ENCODE peak calls at places on chromosomes 6 and 20, in ten cellular contexts. Z is fibroblast of pulmonary artery; R is GM12865; Y is heart left ventricle; W is endodermal cell; P is naive thymus-derived CD4-positive, alpha-beta T cell; G is astrocyte of the spinal cord; H is AG10803; N is cardiac fibroblast; Q is AG09309. L is an unnamed sample.

GRCh38 chr6:79152269-79152737 is 74.2 kb upstream of the PHIP start:
- DNase-seq in Z (no peak), R (no peak), Y (no peak), W (peak), P (no peak), G (peak), H (no peak), N (no peak), Q (no peak), L (no peak)

GRCh38 chr6:47407295-47408281 is 70.0 kb upstream of the CD2AP start:
- DNase-seq in Z (peak), R (no peak), Y (no peak), W (no peak), P (no peak), G (no peak), H (no peak), N (peak), Q (peak), L (no peak)

GRCh38 chr6:25991785-25992412 is 29.3 kb downstream of the TRIM38 start:
- DNase-seq in Z (peak), R (peak), Y (peak), W (peak), P (no peak), G (peak), H (peak), N (peak), Q (no peak), L (no peak)

GRCh38 chr6:28673800-28674671 is 148.4 kb downstream of the GPX5 start:
- DNase-seq in Z (peak), R (peak), Y (no peak), W (peak), P (no peak), G (peak), H (peak), N (peak), Q (peak), L (no peak)

GRCh38 chr6:37579444-37580067 is 79.9 kb upstream of the CCDC167 start:
- DNase-seq in Z (no peak), R (no peak), Y (peak), W (no peak), P (no peak), G (no peak), H (peak), N (no peak), Q (no peak), L (no peak)

GRCh38 chr20:59835448-59836395 is 97.7 kb downstream of the SYCP2 start:
- DNase-seq in Z (peak), R (peak), Y (no peak), W (peak), P (no peak), G (peak), H (peak), N (peak), Q (no peak), L (no peak)

GRCh38 chr20:51565741-51566140 is 23.2 kb upstream of the NFATC2 start:
- DNase-seq in Z (no peak), R (no peak), Y (no peak), W (no peak), P (no peak), G (peak), H (peak), N (peak), Q (peak), L (no peak)

GRCh38 chr6:139708342-139709199 is 334.1 kb upstream of the CITED2 start:
- DNase-seq in Z (peak), R (no peak), Y (no peak), W (no peak), P (no peak), G (peak), H (peak), N (peak), Q (peak), L (peak)

GRCh38 chr6:145699462-145699861 is 35.9 kb downstream of the EPM2A start:
- DNase-seq in Z (peak), R (no peak), Y (no peak), W (no peak), P (no peak), G (peak), H (peak), N (peak), Q (no peak), L (peak)

GRCh38 chr6:39416728-39417127 is 94.2 kb upstream of the KCNK16 start:
- DNase-seq in Z (peak), R (no peak), Y (no peak), W (no peak), P (no peak), G (peak), H (peak), N (peak), Q (peak), L (peak)

GRCh38 chr6:92589970-92590369 is 829.4 kb downstream of the EPHA7 start:
- DNase-seq in Z (no peak), R (no peak), Y (no peak), W (no peak), P (no peak), G (peak), H (peak), N (no peak), Q (no peak), L (no peak)

GRCh38 chr6:9360881-9361280 is 925.5 kb upstream of the SLC35B3 start:
- DNase-seq in Z (no peak), R (no peak), Y (no peak), W (no peak), P (no peak), G (no peak), H (no peak), N (no peak), Q (no peak), L (no peak)

GRCh38 chr20:39036011-39036410 is 73.9 kb downstream of the DHX35 start:
- DNase-seq in Z (peak), R (no peak), Y (no peak), W (no peak), P (no peak), G (peak), H (peak), N (peak), Q (no peak), L (no peak)

GRCh38 chr20:46618316-46619110 is 32.7 kb downstream of the SLC13A3 start:
- DNase-seq in Z (no peak), R (no peak), Y (no peak), W (peak), P (no peak), G (no peak), H (no peak), N (no peak), Q (no peak), L (no peak)

GRCh38 chr20:11054266-11055025 is 380.6 kb upstream of the JAG1 start:
- DNase-seq in Z (no peak), R (no peak), Y (no peak), W (no peak), P (no peak), G (no peak), H (no peak), N (no peak), Q (no peak), L (no peak)

GRCh38 chr20:3712279-3712873 is at the start of gene SIGLEC1:
- DNase-seq in Z (no peak), R (no peak), Y (peak), W (no peak), P (no peak), G (no peak), H (no peak), N (no peak), Q (no peak), L (no peak)

GRCh38 chr20:32535953-32536823 is 48.9 kb downstream of the NOL4L start:
- DNase-seq in Z (no peak), R (peak), Y (peak), W (peak), P (peak), G (no peak), H (no peak), N (no peak), Q (no peak), L (no peak)

GRCh38 chr6:1641391-1641790 is 31.7 kb downstream of the FOXC1 start:
- DNase-seq in Z (no peak), R (no peak), Y (no peak), W (peak), P (no peak), G (no peak), H (no peak), N (no peak), Q (no peak), L (no peak)

GRCh38 chr20:50385733-50386640 is 124.2 kb upstream of the PTPN1 start:
- DNase-seq in Z (no peak), R (peak), Y (no peak), W (no peak), P (peak), G (no peak), H (no peak), N (no peak), Q (no peak), L (no peak)

GRCh38 chr6:90008908-90009501 is 114.7 kb downstream of the GJA10 start:
- DNase-seq in Z (peak), R (no peak), Y (no peak), W (no peak), P (no peak), G (peak), H (peak), N (peak), Q (peak), L (peak)

GRCh38 chr6:160818934-160819333 is 116.9 kb downstream of the PLG start:
- DNase-seq in Z (no peak), R (no peak), Y (no peak), W (no peak), P (no peak), G (no peak), H (no peak), N (no peak), Q (no peak), L (no peak)

GRCh38 chr6:139047677-139048076 is 19.1 kb downstream of the ABRACL start:
- DNase-seq in Z (no peak), R (no peak), Y (no peak), W (no peak), P (no peak), G (no peak), H (no peak), N (no peak), Q (no peak), L (no peak)

GRCh38 chr20:1830240-1830639 is 65.0 kb upstream of the SIRPA start:
- DNase-seq in Z (peak), R (no peak), Y (peak), W (peak), P (no peak), G (peak), H (peak), N (peak), Q (peak), L (peak)

GRCh38 chr20:31719644-31720485 is 2.8 kb downstream of the BCL2L1 start:
- DNase-seq in Z (peak), R (no peak), Y (no peak), W (peak), P (no peak), G (no peak), H (peak), N (peak), Q (no peak), L (no peak)

GRCh38 chr6:64249129-64249528 is 613.5 kb downstream of the PHF3 start:
- DNase-seq in Z (peak), R (no peak), Y (no peak), W (no peak), P (no peak), G (peak), H (no peak), N (peak), Q (no peak), L (no peak)

GRCh38 chr20:46468508-46468907 is 44.9 kb downstream of the ZNF334 start:
- DNase-seq in Z (no peak), R (no peak), Y (no peak), W (no peak), P (no peak), G (no peak), H (no peak), N (no peak), Q (no peak), L (no peak)

GRCh38 chr20:62482136-62482833 is 6.5 kb upstream of the GATA5 start:
- DNase-seq in Z (no peak), R (no peak), Y (no peak), W (no peak), P (no peak), G (no peak), H (no peak), N (no peak), Q (no peak), L (no peak)

GRCh38 chr6:36967301-36967700 is 12.8 kb downstream of the PI16 start:
- DNase-seq in Z (no peak), R (no peak), Y (no peak), W (no peak), P (no peak), G (no peak), H (no peak), N (no peak), Q (no peak), L (no peak)

GRCh38 chr6:136969433-136969832 is 47.3 kb downstream of the SLC35D3 start:
- DNase-seq in Z (no peak), R (no peak), Y (no peak), W (no peak), P (no peak), G (no peak), H (no peak), N (no peak), Q (no peak), L (no peak)

GRCh38 chr20:41650221-41650948 is 32.2 kb upstream of the CHD6 start:
- DNase-seq in Z (no peak), R (no peak), Y (no peak), W (no peak), P (no peak), G (no peak), H (no peak), N (no peak), Q (no peak), L (no peak)

GRCh38 chr20:528923-529594 is 14.5 kb downstream of the CSNK2A1 start:
- DNase-seq in Z (peak), R (no peak), Y (no peak), W (no peak), P (no peak), G (peak), H (peak), N (peak), Q (peak), L (peak)

GRCh38 chr20:58557713-58558335 is 42.6 kb upstream of the APCDD1L start:
- DNase-seq in Z (no peak), R (no peak), Y (no peak), W (no peak), P (no peak), G (no peak), H (peak), N (no peak), Q (no peak), L (no peak)

GRCh38 chr6:44068607-44069296 is 58.5 kb downstream of the MRPL14 start:
- DNase-seq in Z (no peak), R (no peak), Y (no peak), W (peak), P (no peak), G (peak), H (no peak), N (no peak), Q (no peak), L (no peak)

GRCh38 chr6:81766482-81767069 is 14.1 kb upstream of the TENT5A start:
- DNase-seq in Z (peak), R (no peak), Y (no peak), W (no peak), P (no peak), G (peak), H (peak), N (peak), Q (peak), L (peak)

GRCh38 chr20:8020314-8021079 is 936 bp upstream of the TMX4 start:
- DNase-seq in Z (no peak), R (peak), Y (no peak), W (no peak), P (peak), G (peak), H (peak), N (no peak), Q (no peak), L (no peak)

GRCh38 chr6:7726416-7727149 is 684 bp downstream of the BMP6 start:
- DNase-seq in Z (no peak), R (peak), Y (no peak), W (peak), P (no peak), G (no peak), H (no peak), N (peak), Q (no peak), L (no peak)

GRCh38 chr6:118649918-118650499 is 1.4 kb downstream of the CEP85L start:
- DNase-seq in Z (no peak), R (no peak), Y (no peak), W (no peak), P (no peak), G (no peak), H (no peak), N (no peak), Q (no peak), L (no peak)

GRCh38 chr20:3045042-3045815 is 623 bp upstream of the MRPS26 start:
- DNase-seq in Z (peak), R (peak), Y (no peak), W (no peak), P (peak), G (peak), H (peak), N (peak), Q (peak), L (peak)

GRCh38 chr20:57064836-57065235 is 201.6 kb downstream of the BMP7 start:
- DNase-seq in Z (no peak), R (no peak), Y (no peak), W (no peak), P (no peak), G (no peak), H (no peak), N (no peak), Q (no peak), L (no peak)
- H3K4me3 ChIP-seq in Z (no peak), R (no peak), Y (no peak), W (no peak), P (no peak), G (no peak), H (no peak), N (no peak), Q (no peak), L (no peak)

DNA sequence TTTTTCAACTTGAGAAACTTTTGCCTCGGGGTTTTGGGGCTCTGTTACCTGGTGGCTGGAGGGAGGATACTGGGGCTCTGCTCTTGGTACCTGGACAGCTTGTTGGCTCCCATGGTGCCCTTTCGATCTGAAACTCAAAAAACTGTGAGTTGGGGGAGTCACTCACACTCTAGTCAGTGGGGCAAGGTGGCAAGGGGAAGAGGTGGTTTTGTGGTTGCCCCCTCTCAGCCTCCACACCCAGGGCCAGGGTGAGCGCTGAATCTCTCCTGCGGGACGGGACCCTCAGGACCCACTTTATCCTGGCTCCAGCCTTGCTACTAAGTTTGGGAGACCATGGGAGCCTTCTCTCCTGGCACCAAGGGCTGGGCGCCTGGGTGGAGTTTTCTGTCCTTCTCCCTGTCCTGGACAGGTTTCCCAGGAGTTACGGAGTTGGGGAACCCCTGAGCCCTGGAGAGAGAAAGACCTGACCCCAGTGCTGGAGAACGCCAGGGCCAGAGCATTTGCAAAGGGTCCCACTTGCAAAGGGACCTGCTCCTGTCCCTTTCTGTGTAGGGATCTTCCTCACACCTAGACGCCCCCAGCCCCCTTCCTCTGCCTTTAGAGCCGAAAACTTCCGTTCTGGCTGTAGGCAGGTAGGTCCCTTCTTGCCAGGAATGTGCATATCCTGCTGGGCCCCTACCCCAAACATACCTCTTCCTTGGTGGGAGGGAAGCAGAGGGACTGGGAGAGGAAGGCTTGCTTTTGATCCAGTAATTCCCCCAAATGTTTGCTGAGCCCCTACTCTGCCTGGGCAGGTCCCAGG is 2.9 kb downstream of the FOXP4 start:
- DNase-seq in Z (no peak), R (no peak), Y (no peak), W (peak), P (no peak), G (no peak), H (no peak), N (no peak), Q (no peak), L (no peak)
- H3K4me3 ChIP-seq in Z (no peak), R (peak), Y (no peak), W (peak), P (peak), G (no peak), H (no peak), N (no peak), Q (no peak), L (no peak)

DNA sequence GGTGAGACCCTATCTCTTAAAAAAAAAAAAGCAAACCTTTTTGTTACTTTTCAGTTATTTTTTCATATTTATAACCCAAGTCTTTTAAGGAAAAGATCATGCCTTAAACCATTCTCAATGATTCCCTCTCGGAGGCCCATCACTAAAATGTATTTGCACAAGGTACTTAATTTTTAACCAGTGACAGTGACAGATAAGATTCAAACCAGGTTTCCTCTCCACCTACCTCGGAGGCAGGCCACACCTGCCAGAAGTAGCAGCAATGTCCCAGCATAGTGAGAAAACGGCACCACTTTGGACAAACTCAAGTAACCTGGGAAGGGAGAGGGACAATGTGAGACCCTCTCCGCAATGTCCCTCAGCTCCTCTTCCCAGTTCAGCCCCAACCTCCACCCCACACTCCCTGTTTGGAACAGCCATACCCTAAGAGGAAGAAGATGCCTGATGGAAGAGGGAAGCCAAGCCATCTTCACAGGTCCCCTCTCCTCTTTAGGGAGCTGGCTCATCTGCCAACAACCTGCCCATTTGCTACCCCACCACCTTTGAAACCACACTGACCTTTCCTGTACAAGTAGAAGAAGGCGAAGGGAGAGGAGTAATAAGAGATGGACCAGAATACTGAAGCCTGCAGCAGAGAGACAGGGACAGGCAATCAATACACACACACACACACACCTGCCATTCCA is 2.3 kb downstream of the ABHD16A start:
- DNase-seq in Z (no peak), R (no peak), Y (no peak), W (no peak), P (no peak), G (no peak), H (no peak), N (no peak), Q (no peak), L (no peak)
- H3K4me3 ChIP-seq in Z (no peak), R (no peak), Y (no peak), W (peak), P (no peak), G (no peak), H (peak), N (no peak), Q (no peak), L (no peak)

DNA sequence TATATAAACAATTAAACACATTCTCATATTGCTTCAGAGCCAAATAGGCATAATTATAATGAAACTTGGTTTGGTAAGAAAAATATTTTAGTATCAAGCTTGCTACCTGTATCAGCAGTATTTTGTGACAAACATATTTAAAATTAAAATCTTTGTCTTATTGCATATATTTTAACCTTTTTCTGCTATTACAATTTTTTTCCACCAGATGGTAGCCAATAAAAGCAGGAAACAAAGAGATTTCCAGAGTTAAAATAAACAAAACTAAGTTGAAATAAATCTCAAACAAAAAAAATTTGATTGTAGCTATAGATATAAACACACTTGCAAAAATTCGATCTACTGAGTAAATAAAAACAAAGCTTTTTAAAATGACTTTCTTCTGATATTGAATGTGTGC is 491.3 kb upstream of the GJE1 start:
- DNase-seq in Z (no peak), R (no peak), Y (no peak), W (no peak), P (no peak), G (no peak), H (no peak), N (no peak), Q (no peak), L (no peak)
- H3K4me3 ChIP-seq in Z (no peak), R (no peak), Y (no peak), W (no peak), P (no peak), G (no peak), H (no peak), N (no peak), Q (no peak), L (no peak)